ENCODE peak calls at places on chromosomes 1 and 21, in five cellular contexts. One of them, this sample, is unnamed.

GRCh38 chr1:117657031-117657430 is 51.2 kb downstream of the TENT5C start:
- DNase-seq in suprapubic skin: no peak
- DNase-seq in esophagus squamous epithelium: no peak
- DNase-seq in fibroblast of lung: peak; percentile 77
- DNase-seq in AG04450: peak; percentile 57
- DNase-seq in this sample: peak; percentile 21

GRCh38 chr1:213284626-213285025 is 233.6 kb downstream of the RPS6KC1 start:
- DNase-seq in fibroblast of lung: peak; percentile 78
- DNase-seq in esophagus squamous epithelium: no peak
- DNase-seq in AG04450: peak; percentile 11
- DNase-seq in suprapubic skin: no peak
- DNase-seq in this sample: peak; percentile 39

GRCh38 chr1:190949932-190950331 is 472.3 kb upstream of the BRINP3 start:
- DNase-seq in fibroblast of lung: peak; percentile 18
- DNase-seq in suprapubic skin: no peak
- DNase-seq in esophagus squamous epithelium: no peak
- DNase-seq in AG04450: no peak
- DNase-seq in this sample: no peak

GRCh38 chr1:9416918-9417500 is 122.3 kb upstream of the SLC25A33 start:
- DNase-seq in AG04450: no peak
- DNase-seq in suprapubic skin: no peak
- DNase-seq in esophagus squamous epithelium: no peak
- DNase-seq in fibroblast of lung: no peak
- DNase-seq in this sample: no peak

GRCh38 chr1:98661544-98662353 is at the start of gene SNX7:
- DNase-seq in fibroblast of lung: peak; percentile 68
- DNase-seq in suprapubic skin: peak; percentile 89
- DNase-seq in esophagus squamous epithelium: no peak
- DNase-seq in AG04450: peak; percentile 24
- DNase-seq in this sample: no peak

GRCh38 chr1:93177991-93178390 is 2.2 kb downstream of the TMED5 start:
- DNase-seq in suprapubic skin: no peak
- DNase-seq in esophagus squamous epithelium: no peak
- DNase-seq in AG04450: no peak
- DNase-seq in fibroblast of lung: peak; percentile 53
- DNase-seq in this sample: no peak

GRCh38 chr1:208410409-208410808 is 166.2 kb upstream of the PLXNA2 start:
- DNase-seq in suprapubic skin: no peak
- DNase-seq in AG04450: no peak
- DNase-seq in esophagus squamous epithelium: no peak
- DNase-seq in fibroblast of lung: no peak
- DNase-seq in this sample: no peak

GRCh38 chr1:85583355-85584263 is 3.0 kb downstream of the CCN1 start:
- DNase-seq in suprapubic skin: no peak
- DNase-seq in esophagus squamous epithelium: no peak
- DNase-seq in fibroblast of lung: no peak
- DNase-seq in AG04450: no peak
- DNase-seq in this sample: no peak

GRCh38 chr1:245195398-245195797 is 40.6 kb downstream of the KIF26B start:
- DNase-seq in suprapubic skin: no peak
- DNase-seq in esophagus squamous epithelium: no peak
- DNase-seq in fibroblast of lung: no peak
- DNase-seq in AG04450: no peak
- DNase-seq in this sample: no peak

GRCh38 chr1:6386371-6386949 is 7.1 kb downstream of the ACOT7 start:
- DNase-seq in esophagus squamous epithelium: no peak
- DNase-seq in suprapubic skin: no peak
- DNase-seq in AG04450: no peak
- DNase-seq in fibroblast of lung: peak; percentile 33
- DNase-seq in this sample: no peak

GRCh38 chr1:168324745-168325425 is 44.2 kb downstream of the TBX19 start:
- DNase-seq in AG04450: no peak
- DNase-seq in fibroblast of lung: no peak
- DNase-seq in suprapubic skin: no peak
- DNase-seq in esophagus squamous epithelium: no peak
- DNase-seq in this sample: no peak

GRCh38 chr1:64072089-64072835 is 131.2 kb upstream of the UBE2U start:
- DNase-seq in fibroblast of lung: peak; percentile 51
- DNase-seq in suprapubic skin: no peak
- DNase-seq in esophagus squamous epithelium: no peak
- DNase-seq in AG04450: no peak
- DNase-seq in this sample: no peak

GRCh38 chr21:31221051-31221450 is 123.0 kb downstream of the TIAM1 start:
- DNase-seq in fibroblast of lung: no peak
- DNase-seq in esophagus squamous epithelium: no peak
- DNase-seq in suprapubic skin: no peak
- DNase-seq in AG04450: no peak
- DNase-seq in this sample: no peak

GRCh38 chr1:59025898-59026426 is 242.1 kb upstream of the JUN start:
- DNase-seq in suprapubic skin: no peak
- DNase-seq in AG04450: no peak
- DNase-seq in fibroblast of lung: peak; percentile 46
- DNase-seq in esophagus squamous epithelium: no peak
- DNase-seq in this sample: peak; percentile 40

GRCh38 chr1:221841983-221842335 is 100.1 kb upstream of the DUSP10 start:
- DNase-seq in suprapubic skin: no peak
- DNase-seq in fibroblast of lung: no peak
- DNase-seq in AG04450: no peak
- DNase-seq in esophagus squamous epithelium: no peak
- DNase-seq in this sample: no peak

GRCh38 chr1:234478152-234478480 is 863 bp downstream of the TARBP1 start:
- DNase-seq in AG04450: no peak
- DNase-seq in suprapubic skin: no peak
- DNase-seq in esophagus squamous epithelium: peak; percentile 23
- DNase-seq in fibroblast of lung: peak; percentile 28
- DNase-seq in this sample: no peak

GRCh38 chr1:119141020-119141424 is 569 bp upstream of the WARS2 start:
- DNase-seq in suprapubic skin: no peak
- DNase-seq in AG04450: no peak
- DNase-seq in esophagus squamous epithelium: no peak
- DNase-seq in fibroblast of lung: peak; percentile 34
- DNase-seq in this sample: no peak

GRCh38 chr1:78032964-78033796 is 12.6 kb upstream of the GIPC2 start:
- DNase-seq in AG04450: no peak
- DNase-seq in suprapubic skin: no peak
- DNase-seq in esophagus squamous epithelium: no peak
- DNase-seq in fibroblast of lung: peak; percentile 58
- DNase-seq in this sample: no peak

GRCh38 chr1:9317591-9318331 is 25.1 kb downstream of the SPSB1 start:
- DNase-seq in AG04450: no peak
- DNase-seq in suprapubic skin: no peak
- DNase-seq in fibroblast of lung: peak; percentile 37
- DNase-seq in esophagus squamous epithelium: no peak
- DNase-seq in this sample: no peak

GRCh38 chr1:227006397-227006796 is 66.3 kb downstream of the COQ8A start:
- DNase-seq in esophagus squamous epithelium: no peak
- DNase-seq in fibroblast of lung: no peak
- DNase-seq in AG04450: no peak
- DNase-seq in suprapubic skin: no peak
- DNase-seq in this sample: no peak

GRCh38 chr1:13976485-13976884 is 276.5 kb downstream of the PRDM2 start:
- DNase-seq in esophagus squamous epithelium: no peak
- DNase-seq in fibroblast of lung: no peak
- DNase-seq in AG04450: no peak
- DNase-seq in suprapubic skin: no peak
- DNase-seq in this sample: no peak

GRCh38 chr1:32696041-32696440 is 6.5 kb downstream of the SYNC start:
- DNase-seq in esophagus squamous epithelium: no peak
- DNase-seq in fibroblast of lung: no peak
- DNase-seq in suprapubic skin: no peak
- DNase-seq in AG04450: no peak
- DNase-seq in this sample: no peak

GRCh38 chr1:236689713-236690569 is 3.6 kb downstream of the ACTN2 start:
- DNase-seq in esophagus squamous epithelium: no peak
- DNase-seq in fibroblast of lung: no peak
- DNase-seq in AG04450: no peak
- DNase-seq in suprapubic skin: no peak
- DNase-seq in this sample: no peak

GRCh38 chr1:236687273-236687672 is 974 bp downstream of the ACTN2 start:
- DNase-seq in fibroblast of lung: no peak
- DNase-seq in AG04450: no peak
- DNase-seq in esophagus squamous epithelium: no peak
- DNase-seq in suprapubic skin: no peak
- DNase-seq in this sample: no peak

GRCh38 chr1:236685917-236686814 is at the start of gene ACTN2:
- DNase-seq in suprapubic skin: no peak
- DNase-seq in fibroblast of lung: peak; percentile 28
- DNase-seq in AG04450: no peak
- DNase-seq in esophagus squamous epithelium: no peak
- DNase-seq in this sample: no peak

GRCh38 chr1:236686815-236687160 is 489 bp downstream of the ACTN2 start:
- DNase-seq in suprapubic skin: no peak
- DNase-seq in AG04450: no peak
- DNase-seq in fibroblast of lung: no peak
- DNase-seq in esophagus squamous epithelium: no peak
- DNase-seq in this sample: no peak

DNA sequence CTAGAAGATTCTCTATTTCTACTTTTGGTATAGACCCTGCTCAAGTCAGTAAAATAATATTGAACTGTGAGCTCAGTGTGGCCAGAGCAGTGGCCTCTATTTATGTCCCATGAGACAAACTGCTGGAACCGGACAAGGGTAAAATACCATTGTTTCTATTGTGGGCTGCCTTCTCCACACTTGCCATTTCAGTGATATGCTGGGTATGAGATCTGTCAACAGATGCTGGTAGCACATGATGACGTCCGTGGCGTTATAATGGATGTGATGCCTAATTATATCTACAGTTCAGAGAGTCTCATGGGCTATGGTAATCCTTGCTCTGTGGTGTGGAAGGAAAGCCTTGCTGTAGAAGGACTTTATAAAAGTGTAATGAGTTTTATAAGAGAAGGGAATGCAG is 2.4 kb downstream of the ACTN2 start:
- DNase-seq in suprapubic skin: no peak
- DNase-seq in esophagus squamous epithelium: no peak
- DNase-seq in fibroblast of lung: no peak
- DNase-seq in AG04450: no peak
- DNase-seq in this sample: no peak
- H3K4me3 ChIP-seq in suprapubic skin: no peak overlapping the region
- H3K4me3 ChIP-seq in esophagus squamous epithelium: no peak overlapping the region
- H3K4me3 ChIP-seq in fibroblast of lung: no peak overlapping the region
- H3K4me3 ChIP-seq in AG04450: no peak overlapping the region
- H3K4me3 ChIP-seq in this sample: no peak overlapping the region

DNA sequence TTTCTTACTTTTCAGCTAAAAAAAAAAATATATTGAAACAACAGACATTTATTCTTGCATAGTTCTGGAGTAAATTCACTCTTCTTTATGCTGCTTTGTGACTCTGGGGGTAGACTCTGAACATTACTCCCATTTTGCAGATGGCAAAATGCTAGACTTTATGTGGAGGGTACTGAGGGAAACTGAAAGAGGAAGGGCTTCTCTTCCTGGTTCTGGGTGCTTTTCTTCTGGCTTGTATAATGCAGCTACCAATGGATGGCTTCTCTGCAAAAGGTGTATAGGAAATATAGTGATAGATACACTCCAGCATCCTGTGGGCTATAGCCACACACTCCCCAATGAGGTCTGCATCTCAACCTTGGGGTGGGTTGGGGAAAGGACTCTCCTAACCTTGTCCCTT is 19.7 kb upstream of the ZBTB40 start:
- DNase-seq in AG04450: no peak
- DNase-seq in suprapubic skin: no peak
- DNase-seq in esophagus squamous epithelium: no peak
- DNase-seq in fibroblast of lung: no peak
- DNase-seq in this sample: no peak
- TF ChIP-seq CTCF in AG04450: no peak
- TF ChIP-seq CTCF in suprapubic skin: no peak
- TF ChIP-seq CTCF in esophagus squamous epithelium: no peak
- TF ChIP-seq CTCF in fibroblast of lung: no peak
- TF ChIP-seq CTCF in this sample: no peak

DNA sequence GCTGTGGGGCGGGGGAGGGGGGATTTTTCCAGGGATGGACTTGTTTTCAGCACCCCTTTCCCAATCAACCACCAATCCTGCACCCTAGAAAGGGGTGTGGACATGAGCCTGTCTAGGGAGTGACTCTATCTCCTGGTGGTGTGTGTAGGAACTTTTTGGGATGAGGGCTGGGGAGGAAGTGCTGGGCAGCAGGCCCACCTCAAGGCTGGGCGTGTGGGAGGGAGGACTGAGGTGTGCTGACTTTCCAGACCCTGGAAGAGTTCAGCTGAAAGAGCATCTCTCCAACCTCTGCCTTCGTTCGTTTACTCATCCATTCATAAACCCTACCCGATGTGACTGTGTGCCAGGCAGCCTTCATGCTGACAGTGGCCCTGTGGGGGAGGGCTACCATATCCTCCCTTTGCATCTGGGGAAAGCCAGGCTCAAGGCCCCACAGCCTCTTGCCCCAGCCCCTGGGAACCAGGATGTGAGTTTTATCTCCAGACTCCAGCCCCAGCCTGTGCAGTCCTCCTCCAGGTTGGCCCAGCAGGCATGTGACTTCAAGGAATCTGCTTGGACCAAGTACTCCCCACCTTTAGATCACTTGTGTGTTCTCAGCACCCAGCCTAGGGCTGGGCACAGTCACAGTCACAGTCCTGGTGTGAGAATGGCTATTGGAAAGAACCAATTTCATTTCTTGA is 6.7 kb downstream of the KNCN start:
- DNase-seq in esophagus squamous epithelium: no peak
- DNase-seq in fibroblast of lung: no peak
- DNase-seq in AG04450: no peak
- DNase-seq in suprapubic skin: no peak
- DNase-seq in this sample: no peak
- H3K27me3 ChIP-seq in esophagus squamous epithelium: peaks cover 9% of the 10 kb centered on the region
- H3K27me3 ChIP-seq in fibroblast of lung: peaks cover 43% of the 10 kb centered on the region
- H3K27me3 ChIP-seq in AG04450: peaks cover 56% of the 10 kb centered on the region
- H3K27me3 ChIP-seq in suprapubic skin: peaks cover 44% of the 10 kb centered on the region
- H3K27me3 ChIP-seq in this sample: peaks cover 34% of the 10 kb centered on the region

DNA sequence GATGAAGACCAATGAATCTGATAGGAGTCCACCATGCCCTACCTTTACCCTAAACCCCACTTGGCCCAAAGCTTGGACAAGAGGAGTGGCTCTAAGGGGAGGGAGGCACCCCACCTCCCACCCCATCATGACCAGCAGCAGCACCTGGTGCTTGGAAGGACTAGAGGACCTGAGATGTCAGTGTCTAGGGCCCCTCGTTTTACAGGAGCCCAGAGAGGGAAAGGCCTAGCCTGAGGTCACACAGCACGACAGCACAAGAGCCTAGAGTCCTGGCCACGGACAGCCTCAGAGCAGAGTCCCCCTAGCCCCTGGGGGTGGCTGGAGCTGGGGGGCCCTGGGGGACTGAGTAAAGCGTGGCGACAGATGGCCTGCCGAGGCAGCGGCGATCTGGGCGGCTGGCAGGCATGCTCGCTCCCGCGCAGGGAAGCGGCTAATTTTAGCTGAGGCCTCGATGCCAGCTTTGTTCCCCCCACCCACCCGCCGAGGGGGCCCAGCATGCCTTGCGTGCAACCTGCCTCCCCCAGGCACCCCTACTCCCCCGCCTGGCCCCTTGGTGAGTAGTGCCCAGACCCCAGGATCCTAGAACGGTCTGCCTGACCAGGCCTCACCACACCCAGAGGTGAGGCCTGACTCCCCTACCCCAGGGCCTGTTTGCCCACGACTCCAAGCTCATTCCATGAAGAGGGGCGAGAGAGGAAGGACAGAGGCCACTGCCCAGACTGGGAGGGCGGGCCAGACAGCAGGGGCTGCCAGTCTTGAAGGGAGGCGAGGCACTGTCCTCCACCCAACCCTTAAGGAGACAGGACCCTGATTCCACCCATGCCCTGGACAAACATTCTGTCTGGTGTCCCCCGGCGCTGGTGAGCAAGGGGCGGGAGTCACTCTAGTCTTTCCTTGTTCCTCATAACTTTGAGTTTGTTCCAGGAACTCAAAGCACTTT is 39.0 kb downstream of the AHDC1 start:
- DNase-seq in fibroblast of lung: no peak
- DNase-seq in suprapubic skin: no peak
- DNase-seq in esophagus squamous epithelium: no peak
- DNase-seq in AG04450: no peak
- DNase-seq in this sample: no peak
- H3K4me3 ChIP-seq in fibroblast of lung: no peak overlapping the region
- H3K4me3 ChIP-seq in suprapubic skin: no peak overlapping the region
- H3K4me3 ChIP-seq in esophagus squamous epithelium: no peak overlapping the region
- H3K4me3 ChIP-seq in AG04450: no peak overlapping the region
- H3K4me3 ChIP-seq in this sample: no peak overlapping the region